ENCODE peak calls at places on chromosomes 4 and X, in eight cellular contexts. E is fibroblast of lung; V is hypothalamus; Z is activated T-cell treated with anti-CD3 and anti-CD28 coated beads for 1 hour; M is posterior vena cava; D is posterior cingulate gyrus; X is CD8-positive, alpha-beta memory T cell; O is GM13976. K is an unnamed sample.

GRCh38 chrX:23854122-23854521 is 53.6 kb downstream of the APOO start:
- DNase-seq in E (peak), V (no peak), Z (no peak), M (no peak), D (no peak), X (no peak), O (no peak), K (no peak)

GRCh38 chr4:11669156-11669555 is 240.5 kb upstream of the HS3ST1 start:
- DNase-seq in E (peak), V (no peak), Z (no peak), M (no peak), D (no peak), X (no peak), O (no peak), K (no peak)

GRCh38 chr4:120921456-120922389 is 803 bp downstream of the PRDM5 start:
- DNase-seq in E (peak), V (peak), Z (peak), M (peak), D (peak), X (peak), O (no peak), K (peak)

GRCh38 chr4:100630341-100630740 is 112.5 kb upstream of the EMCN start:
- DNase-seq in E (no peak), V (no peak), Z (no peak), M (no peak), D (no peak), X (no peak), O (no peak), K (no peak)

GRCh38 chrX:130296743-130297142 is 28.0 kb upstream of the ZNF280C start:
- DNase-seq in E (no peak), V (no peak), Z (no peak), M (no peak), D (no peak), X (no peak), O (no peak), K (peak)

GRCh38 chr4:89486042-89486441 is 178.4 kb upstream of the GPRIN3 start:
- DNase-seq in E (no peak), V (no peak), Z (no peak), M (no peak), D (no peak), X (no peak), O (peak), K (peak)

GRCh38 chrX:85627363-85627762 is 247.9 kb upstream of the POF1B start:
- DNase-seq in E (no peak), V (no peak), Z (no peak), M (no peak), D (no peak), X (no peak), O (no peak), K (no peak)

GRCh38 chrX:121161501-121161933 is 114.1 kb downstream of the GLUD2 start:
- DNase-seq in E (no peak), V (no peak), Z (no peak), M (no peak), D (no peak), X (no peak), O (no peak), K (no peak)

K was measured in foreskin fibroblast.